ENCODE peak calls at places on chromosomes 11 and 22, in six cellular contexts. H, G, L, O, D and K are unnamed samples.

GRCh38 chr11:64227405-64227956 is 1.4 kb downstream of the NUDT22 start:
- DNase-seq in H (peak; percentile 82), G (no peak), L (no peak), O (no peak), D (no peak), K (no peak)

GRCh38 chr11:31964181-31964580 is 126.7 kb upstream of the RCN1 start:
- DNase-seq in H (no peak), G (no peak), L (no peak), O (no peak), D (no peak), K (no peak)

GRCh38 chr11:76194872-76195668 is 11.2 kb downstream of the WNT11 start:
- DNase-seq in H (no peak), G (no peak), L (no peak), O (no peak), D (no peak), K (no peak)

GRCh38 chr11:125925247-125925740 is 20.6 kb upstream of the VSIG10L2 start:
- DNase-seq in H (peak; percentile 70), G (peak; percentile 50), L (peak; percentile 8), O (no peak), D (no peak), K (no peak)

GRCh38 chr11:10526974-10527918 is 13.7 kb downstream of the RNF141 start:
- DNase-seq in H (no peak), G (no peak), L (peak; percentile 58), O (no peak), D (no peak), K (no peak)

GRCh38 chr11:80441821-80442220 is 1001.0 kb upstream of the TENM4 start:
- DNase-seq in H (no peak), G (no peak), L (peak; percentile 49), O (peak; percentile 51), D (no peak), K (no peak)

GRCh38 chr22:36335621-36336020 is 52.1 kb downstream of the MYH9 start:
- DNase-seq in H (no peak), G (no peak), L (no peak), O (no peak), D (no peak), K (no peak)

GRCh38 chr11:91219501-91219900 is 996.7 kb upstream of the CHORDC1 start:
- DNase-seq in H (no peak), G (no peak), L (peak; percentile 78), O (peak; percentile 75), D (no peak), K (no peak)

GRCh38 chr11:36508743-36509142 is 1.3 kb downstream of the TRAF6 start:
- DNase-seq in H (no peak), G (no peak), L (peak; percentile 31), O (no peak), D (no peak), K (no peak)

GRCh38 chr11:122910775-122911174 is 28.2 kb downstream of the JHY start:
- DNase-seq in H (no peak), G (no peak), L (peak; percentile 66), O (peak; percentile 47), D (no peak), K (no peak)

GRCh38 chr22:38009000-38009806 is 24.8 kb upstream of the SOX10 start:
- DNase-seq in H (no peak), G (no peak), L (no peak), O (no peak), D (no peak), K (no peak)

GRCh38 chr11:130872961-130873360 is 43.3 kb downstream of the SNX19 start:
- DNase-seq in H (no peak), G (no peak), L (peak; percentile 22), O (peak; percentile 60), D (no peak), K (peak; percentile 72)

GRCh38 chr11:33778682-33779081 is 4.4 kb upstream of the FBXO3 start:
- DNase-seq in H (no peak), G (no peak), L (peak; percentile 82), O (peak; percentile 84), D (no peak), K (peak; percentile 67)

GRCh38 chr22:46631113-46631512 is 10.9 kb downstream of the GRAMD4 start:
- DNase-seq in H (no peak), G (no peak), L (no peak), O (no peak), D (no peak), K (no peak)

GRCh38 chr11:777288-778255 is at the start of gene GATD1:
- DNase-seq in H (peak; percentile 98), G (peak; percentile 95), L (peak; percentile 87), O (peak; percentile 67), D (peak; percentile 99), K (no peak)

GRCh38 chr11:78453140-78453935 is 35.7 kb upstream of the GAB2 start:
- DNase-seq in H (no peak), G (no peak), L (peak; percentile 67), O (peak; percentile 55), D (no peak), K (peak; percentile 27)